ENCODE peak calls at places on chromosomes 16 and 17, in four cellular contexts. G is adipocyte, M is sigmoid colon, U is small intestine. V is an unnamed sample.

GRCh38 chr16:54284319-54284930 is 2.2 kb downstream of the IRX3 start:
- DNase-seq in G (no peak), M (no peak), U (no peak), V (no peak)

GRCh38 chr16:58732545-58733247 is 1.4 kb downstream of the GOT2 start:
- DNase-seq in G (peak; percentile 39), M (no peak), U (peak; percentile 5), V (peak; percentile 14)

GRCh38 chr17:30238387-30239088 is 3.0 kb upstream of the SLC6A4 start:
- DNase-seq in G (no peak), M (no peak), U (no peak), V (no peak)

GRCh38 chr16:84618428-84619102 is 687 bp upstream of the COTL1 start:
- DNase-seq in G (peak; percentile 90), M (no peak), U (peak; percentile 75), V (peak; percentile 95)

GRCh38 chr17:16135461-16135860 is 79.9 kb downstream of the NCOR1 start:
- DNase-seq in G (no peak), M (no peak), U (no peak), V (no peak)

GRCh38 chr16:11801481-11802021 is 4.5 kb upstream of the ZC3H7A start:
- DNase-seq in G (peak; percentile 39), M (no peak), U (no peak), V (no peak)

GRCh38 chr17:74521701-74522201 is 9.5 kb downstream of the CD300LB start:
- DNase-seq in G (no peak), M (no peak), U (no peak), V (no peak)

GRCh38 chr17:57940653-57941329 is 14.4 kb downstream of the CUEDC1 start:
- DNase-seq in G (no peak), M (peak; percentile 92), U (no peak), V (no peak)

GRCh38 chr17:15036238-15036637 is 228.9 kb downstream of the PMP22 start:
- DNase-seq in G (no peak), M (no peak), U (no peak), V (no peak)

GRCh38 chr16:65745-66144 is 6.7 kb downstream of the RHBDF1 start:
- DNase-seq in G (peak; percentile 91), M (peak; percentile 90), U (peak; percentile 75), V (no peak)

GRCh38 chr16:88541109-88541508 is 29.1 kb upstream of the ZC3H18 start:
- DNase-seq in G (no peak), M (no peak), U (no peak), V (no peak)

GRCh38 chr16:66265556-66266133 is 100.8 kb upstream of the CDH5 start:
- DNase-seq in G (no peak), M (peak; percentile 41), U (no peak), V (no peak)

GRCh38 chr17:28895794-28896447 is 1.6 kb downstream of the FLOT2 start:
- DNase-seq in G (peak; percentile 9), M (no peak), U (no peak), V (no peak)

GRCh38 chr17:16516594-16517018 is 24.6 kb upstream of the LRRC75A start:
- DNase-seq in G (peak; percentile 83), M (no peak), U (no peak), V (no peak)

GRCh38 chr16:89422527-89422904 is 67.8 kb downstream of the ANKRD11 start:
- DNase-seq in G (no peak), M (no peak), U (no peak), V (no peak)

GRCh38 chr17:39186481-39187002 is 10.9 kb downstream of the CACNB1 start:
- DNase-seq in G (no peak), M (no peak), U (no peak), V (no peak)

GRCh38 chr16:84825896-84826557 is 6.2 kb downstream of the CRISPLD2 start:
- DNase-seq in G (peak; percentile 49), M (peak; percentile 89), U (no peak), V (no peak)

GRCh38 chr16:87918314-87918713 is 18.0 kb downstream of the CA5A start:
- DNase-seq in G (no peak), M (peak; percentile 74), U (no peak), V (no peak)

GRCh38 chr17:27288183-27288582 is 5.7 kb upstream of the WSB1 start:
- DNase-seq in G (no peak), M (no peak), U (no peak), V (no peak)

GRCh38 chr16:86598607-86599318 is 20.4 kb downstream of the FOXL1 start:
- DNase-seq in G (peak; percentile 81), M (no peak), U (no peak), V (no peak)

GRCh38 chr17:14790518-14790917 is 474.6 kb downstream of the PMP22 start:
- DNase-seq in G (no peak), M (no peak), U (no peak), V (no peak)

GRCh38 chr17:75036643-75037268 is 10.0 kb downstream of the ATP5PD start:
- DNase-seq in G (no peak), M (peak; percentile 96), U (peak; percentile 93), V (no peak)

GRCh38 chr17:82943751-82944150 is 103.9 kb upstream of the ZNF750 start:
- DNase-seq in G (no peak), M (peak; percentile 52), U (no peak), V (no peak)

GRCh38 chr16:86018487-86018886 is 119.5 kb downstream of the IRF8 start:
- DNase-seq in G (peak; percentile 22), M (peak; percentile 81), U (peak; percentile 20), V (no peak)

GRCh38 chr17:28380572-28380907 is 9.0 kb downstream of the SARM1 start:
- DNase-seq in G (no peak), M (no peak), U (peak; percentile 77), V (no peak)

GRCh38 chr17:56835259-56835575 is 1.3 kb downstream of the DGKE start:
- DNase-seq in G (no peak), M (no peak), U (peak; percentile 13), V (no peak)

GRCh38 chr17:10638151-10638550 is 19.0 kb downstream of the MYH3 start:
- DNase-seq in G (no peak), M (no peak), U (no peak), V (no peak)
- H3K27me3 ChIP-seq in G (no peaks in the 10 kb centered on the region), M (no peaks in the 10 kb centered on the region), U (no peaks in the 10 kb centered on the region), V (no peaks in the 10 kb centered on the region)

GRCh38 chr17:6314311-6314710 is 120.6 kb downstream of the AIPL1 start:
- DNase-seq in G (no peak), M (no peak), U (no peak), V (no peak)

DNA sequence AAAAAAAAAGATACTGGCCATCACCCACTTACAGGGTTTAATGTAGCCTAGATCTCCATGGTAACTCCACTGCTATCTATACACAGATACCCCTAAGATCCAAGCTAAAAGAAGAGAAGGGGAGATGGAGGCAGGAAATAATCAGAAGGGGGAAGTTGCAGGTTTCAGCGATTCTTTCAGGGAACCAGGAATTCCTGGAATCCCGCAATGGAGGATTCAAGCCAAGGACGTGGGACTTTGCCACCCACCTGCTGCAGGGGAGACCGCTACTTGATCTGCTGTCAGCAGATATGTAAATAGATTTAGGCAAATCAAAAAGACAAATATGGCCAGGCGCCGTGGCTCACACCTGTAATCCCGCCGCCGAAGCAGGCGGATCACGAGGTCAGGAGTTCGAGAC is 121.1 kb downstream of the AIPL1 start:
- DNase-seq in G (no peak), M (no peak), U (no peak), V (no peak)
- H3K27me3 ChIP-seq in G (no peaks in the 10 kb centered on the region), M (no peaks in the 10 kb centered on the region), U (no peaks in the 10 kb centered on the region), V (no peaks in the 10 kb centered on the region)

DNA sequence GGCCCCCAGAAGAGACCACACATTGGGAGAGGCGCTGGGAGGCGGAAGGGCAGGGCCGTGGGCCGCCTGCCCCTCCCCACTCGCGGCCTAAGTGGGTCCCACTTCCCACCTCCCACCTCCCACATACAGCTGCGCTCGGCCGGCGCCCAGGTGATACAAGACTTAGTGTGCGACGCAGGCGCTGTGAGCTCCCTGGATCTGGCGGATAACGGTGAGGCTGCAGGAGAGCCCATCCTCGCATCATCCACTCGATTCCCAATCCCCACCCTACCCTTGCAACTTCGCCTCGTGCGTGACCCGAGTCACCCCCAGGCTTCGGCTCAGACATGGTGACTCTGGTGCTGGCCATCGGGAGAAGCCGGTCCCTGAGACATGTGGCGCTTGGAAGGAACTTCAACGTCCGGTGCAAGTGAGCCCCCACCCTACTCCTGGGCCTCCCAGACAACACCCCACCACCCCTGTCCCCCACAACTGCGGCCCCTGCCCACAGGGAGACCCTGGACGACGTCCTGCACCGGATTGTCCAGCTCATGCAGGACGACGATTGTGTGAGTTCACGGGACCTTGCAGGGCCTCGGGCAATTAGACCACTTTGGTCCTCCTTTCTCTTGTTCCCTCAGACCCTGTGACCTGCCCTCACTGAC is 3.9 kb downstream of the CARMIL2 start:
- DNase-seq in G (no peak), M (no peak), U (no peak), V (no peak)
- H3K27me3 ChIP-seq in G (peaks cover 62% of the 10 kb centered on the region), M (peaks cover 97% of the 10 kb centered on the region), U (peaks cover 4% of the 10 kb centered on the region), V (peaks cover 84% of the 10 kb centered on the region)

GRCh38 chr17:12917401-12917800 is 100.4 kb downstream of the ELAC2 start:
- DNase-seq in G (no peak), M (no peak), U (no peak), V (no peak)
- H3K27me3 ChIP-seq in G (no peaks in the 10 kb centered on the region), M (no peaks in the 10 kb centered on the region), U (no peaks in the 10 kb centered on the region), V (no peaks in the 10 kb centered on the region)

DNA sequence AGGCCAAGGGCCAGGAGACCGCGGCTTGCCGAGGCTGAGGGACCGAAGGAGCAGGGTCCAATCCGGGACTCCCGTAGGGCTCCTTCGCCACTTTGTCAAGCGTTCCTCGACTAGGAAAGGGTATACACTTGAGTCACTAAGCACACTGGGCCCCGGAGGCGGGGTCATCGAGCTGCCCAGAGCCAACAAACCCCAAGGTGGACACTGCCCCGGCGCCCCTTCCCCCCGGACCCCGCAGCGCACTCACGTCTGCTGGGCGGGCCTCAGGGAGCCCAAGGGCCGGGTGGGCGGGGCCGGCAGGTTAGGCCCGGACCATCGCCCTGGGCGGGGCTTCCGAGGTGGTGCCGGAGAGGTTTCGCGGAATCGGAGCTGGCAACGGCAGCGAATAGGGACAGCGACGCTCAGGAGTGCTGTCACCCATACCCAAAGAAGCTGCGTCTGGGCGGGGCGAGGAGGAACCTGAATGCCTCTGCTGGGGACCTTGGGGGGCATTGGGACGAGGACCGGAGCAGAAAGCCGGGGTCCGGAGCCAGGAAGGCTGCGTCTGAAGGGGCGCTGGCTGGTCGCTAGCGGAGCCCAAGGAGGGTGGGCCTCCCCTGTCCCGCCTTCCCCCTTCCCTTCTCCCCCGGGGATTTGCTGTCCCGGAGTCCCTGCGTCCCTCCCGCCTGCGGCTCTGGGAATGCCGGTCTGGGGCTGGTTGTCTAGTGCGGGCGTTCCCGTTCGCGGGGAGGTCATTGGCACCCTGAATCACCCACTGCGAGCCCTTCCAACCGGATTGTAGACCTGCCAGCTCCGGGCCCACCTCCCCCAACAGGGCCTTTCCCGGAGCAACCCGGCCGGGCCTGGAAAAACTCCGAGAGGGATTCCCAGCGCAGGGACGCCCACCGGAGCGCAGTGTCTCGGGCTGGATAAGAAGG is 118.2 kb upstream of the SMURF2 start:
- DNase-seq in G (peak; percentile 24), M (no peak), U (peak; percentile 86), V (no peak)
- H3K27me3 ChIP-seq in G (no peaks in the 10 kb centered on the region), M (peaks cover 77% of the 10 kb centered on the region), U (no peaks in the 10 kb centered on the region), V (peaks cover 31% of the 10 kb centered on the region)

GRCh38 chr17:36930501-36930900 is 6.8 kb upstream of the LHX1 start:
- DNase-seq in G (no peak), M (no peak), U (no peak), V (no peak)

GRCh38 chr17:36931096-36931696 is 6.1 kb upstream of the LHX1 start:
- DNase-seq in G (no peak), M (no peak), U (no peak), V (no peak)

GRCh38 chr17:36933174-36934143 is 3.8 kb upstream of the LHX1 start:
- DNase-seq in G (no peak), M (no peak), U (peak; percentile 43), V (no peak)

GRCh38 chr17:36932383-36933173 is 4.7 kb upstream of the LHX1 start:
- DNase-seq in G (no peak), M (no peak), U (no peak), V (no peak)

GRCh38 chr17:36931697-36932382 is 5.4 kb upstream of the LHX1 start:
- DNase-seq in G (peak; percentile 31), M (no peak), U (no peak), V (no peak)
- H3K27me3 ChIP-seq in G (peaks cover 96% of the 10 kb centered on the region), M (peaks cover 100% of the 10 kb centered on the region), U (peaks cover 4% of the 10 kb centered on the region), V (no peaks in the 10 kb centered on the region)

V was measured in kidney epithelial cell.